ENCODE peak calls at places on chromosomes 6 and 20, in six cellular contexts. One of them, this sample, is unnamed.
A peak's percentile ranks its signal among the peaks of the same experiment; 100 is the strongest.

GRCh38 chr6:169905041-169905807 is 153.8 kb downstream of the ERMARD start:
- DNase-seq in fibroblast of the conjunctiva: peak; percentile 6
- DNase-seq in astrocyte: peak; percentile 69
- DNase-seq in HL-60: no peak
- DNase-seq in left ventricle myocardium inferior: no peak
- DNase-seq in RPMI8226: no peak
- DNase-seq in this sample: no peak

GRCh38 chr6:551405-551804 is 105.5 kb downstream of the HUS1B start:
- DNase-seq in RPMI8226: no peak
- DNase-seq in left ventricle myocardium inferior: no peak
- DNase-seq in astrocyte: peak; percentile 13
- DNase-seq in fibroblast of the conjunctiva: peak; percentile 21
- DNase-seq in HL-60: no peak
- DNase-seq in this sample: no peak

GRCh38 chr6:50602191-50602810 is 111.0 kb upstream of the TFAP2D start:
- DNase-seq in RPMI8226: peak; percentile 47
- DNase-seq in HL-60: peak; percentile 6
- DNase-seq in astrocyte: peak; percentile 0
- DNase-seq in fibroblast of the conjunctiva: peak; percentile 1
- DNase-seq in left ventricle myocardium inferior: no peak
- DNase-seq in this sample: peak; percentile 41

GRCh38 chr6:154824076-154824475 is 90.9 kb downstream of the SCAF8 start:
- DNase-seq in fibroblast of the conjunctiva: no peak
- DNase-seq in HL-60: no peak
- DNase-seq in astrocyte: no peak
- DNase-seq in RPMI8226: no peak
- DNase-seq in left ventricle myocardium inferior: no peak
- DNase-seq in this sample: no peak

GRCh38 chr6:28349892-28350737 is at the start of gene ZKSCAN3:
- DNase-seq in RPMI8226: peak; percentile 93
- DNase-seq in left ventricle myocardium inferior: peak; percentile 85
- DNase-seq in fibroblast of the conjunctiva: peak; percentile 43
- DNase-seq in HL-60: peak; percentile 80
- DNase-seq in astrocyte: peak; percentile 70
- DNase-seq in this sample: peak; percentile 90

GRCh38 chr20:35269055-35269781 is 8.7 kb downstream of the MMP24OS start:
- DNase-seq in left ventricle myocardium inferior: peak; percentile 59
- DNase-seq in fibroblast of the conjunctiva: no peak
- DNase-seq in astrocyte: peak; percentile 29
- DNase-seq in RPMI8226: peak; percentile 70
- DNase-seq in HL-60: no peak
- DNase-seq in this sample: peak; percentile 35

GRCh38 chr6:1390805-1391511 is 1.6 kb downstream of the FOXF2 start:
- DNase-seq in left ventricle myocardium inferior: no peak
- DNase-seq in astrocyte: no peak
- DNase-seq in RPMI8226: no peak
- DNase-seq in fibroblast of the conjunctiva: no peak
- DNase-seq in HL-60: no peak
- DNase-seq in this sample: no peak

GRCh38 chr6:45388328-45388727 is 10.6 kb upstream of the SUPT3H start:
- DNase-seq in RPMI8226: no peak
- DNase-seq in fibroblast of the conjunctiva: no peak
- DNase-seq in left ventricle myocardium inferior: no peak
- DNase-seq in HL-60: no peak
- DNase-seq in astrocyte: peak; percentile 26
- DNase-seq in this sample: no peak

GRCh38 chr6:102075539-102075938 is 682.0 kb downstream of the GRIK2 start:
- DNase-seq in RPMI8226: no peak
- DNase-seq in HL-60: no peak
- DNase-seq in left ventricle myocardium inferior: no peak
- DNase-seq in fibroblast of the conjunctiva: no peak
- DNase-seq in astrocyte: peak; percentile 26
- DNase-seq in this sample: no peak

GRCh38 chr20:53370345-53370961 is 223.2 kb downstream of the ZNF217 start:
- DNase-seq in fibroblast of the conjunctiva: no peak
- DNase-seq in RPMI8226: no peak
- DNase-seq in left ventricle myocardium inferior: no peak
- DNase-seq in astrocyte: no peak
- DNase-seq in HL-60: no peak
- DNase-seq in this sample: no peak

This sample was measured in AML-193.